ENCODE peak calls at places on chromosomes 7 and 10, in four cellular contexts. P is GM12878, K is HepG2, G is K562. I is an unnamed sample.

GRCh38 chr7:3835102-3835501 is 534.0 kb downstream of the SDK1 start:
- DNase-seq in P (no peak), K (no peak), G (no peak), I (no peak)

GRCh38 chr7:117270371-117270770 is 52.5 kb downstream of the WNT2 start:
- DNase-seq in P (no peak), K (no peak), G (no peak), I (no peak)

GRCh38 chr7:102425639-102426267 is 7.6 kb upstream of the ORAI2 start:
- DNase-seq in P (peak), K (no peak), G (no peak), I (peak)

GRCh38 chr7:51276091-51276605 is 40.5 kb downstream of the COBL start:
- DNase-seq in P (no peak), K (no peak), G (no peak), I (no peak)

GRCh38 chr10:8543361-8544056 is 489.0 kb downstream of the GATA3 start:
- DNase-seq in P (no peak), K (no peak), G (no peak), I (no peak)

GRCh38 chr7:35035511-35035921 is 1.8 kb downstream of the DPY19L1 start:
- DNase-seq in P (no peak), K (peak), G (no peak), I (no peak)

GRCh38 chr7:93509303-93509702 is 65.2 kb downstream of the CALCR start:
- DNase-seq in P (no peak), K (no peak), G (no peak), I (no peak)

GRCh38 chr10:100659361-100660098 is 85.9 kb upstream of the PAX2 start:
- DNase-seq in P (no peak), K (no peak), G (no peak), I (peak)

GRCh38 chr7:153847828-153848227 is 204.4 kb upstream of the DPP6 start:
- DNase-seq in P (no peak), K (no peak), G (no peak), I (no peak)

GRCh38 chr7:5139998-5140397 is 50.0 kb upstream of the WIPI2 start:
- DNase-seq in P (peak), K (peak), G (no peak), I (peak)

GRCh38 chr7:80724249-80724871 is 85.9 kb downstream of the CD36 start:
- DNase-seq in P (no peak), K (peak), G (no peak), I (no peak)

GRCh38 chr7:65475734-65476319 is 102.2 kb downstream of the ZNF92 start:
- DNase-seq in P (peak), K (peak), G (no peak), I (no peak)

GRCh38 chr7:74023037-74023436 is 4.9 kb upstream of the ELN start:
- DNase-seq in P (no peak), K (peak), G (peak), I (no peak)

GRCh38 chr7:113652501-113652900 is 266.3 kb downstream of the PPP1R3A start:
- DNase-seq in P (no peak), K (no peak), G (no peak), I (no peak)

GRCh38 chr7:120052884-120053382 is 220.0 kb upstream of the KCND2 start:
- DNase-seq in P (no peak), K (no peak), G (no peak), I (no peak)

GRCh38 chr10:73517166-73517888 is 21.5 kb upstream of the PPP3CB start:
- DNase-seq in P (no peak), K (no peak), G (peak), I (no peak)

GRCh38 chr7:136741941-136742340 is 126.5 kb upstream of the CHRM2 start:
- DNase-seq in P (no peak), K (no peak), G (no peak), I (no peak)

GRCh38 chr7:14714161-14714728 is 188.3 kb downstream of the DGKB start:
- DNase-seq in P (peak), K (no peak), G (no peak), I (no peak)

GRCh38 chr10:132506711-132507466 is 30.7 kb upstream of the INPP5A start:
- DNase-seq in P (no peak), K (no peak), G (no peak), I (no peak)

GRCh38 chr7:140696679-140697446 is at the start of gene NDUFB2:
- DNase-seq in P (peak), K (peak), G (peak), I (peak)
- TF ChIP-seq ETV6 in P (no peak), K (no peak), G (peak), I (peak)

GRCh38 chr7:90621130-90621891 is 25.2 kb downstream of the CDK14 start:
- DNase-seq in P (no peak), K (no peak), G (no peak), I (no peak)
- TF ChIP-seq ETV6 in P (no peak), K (no peak), G (no peak), I (no peak)

DNA sequence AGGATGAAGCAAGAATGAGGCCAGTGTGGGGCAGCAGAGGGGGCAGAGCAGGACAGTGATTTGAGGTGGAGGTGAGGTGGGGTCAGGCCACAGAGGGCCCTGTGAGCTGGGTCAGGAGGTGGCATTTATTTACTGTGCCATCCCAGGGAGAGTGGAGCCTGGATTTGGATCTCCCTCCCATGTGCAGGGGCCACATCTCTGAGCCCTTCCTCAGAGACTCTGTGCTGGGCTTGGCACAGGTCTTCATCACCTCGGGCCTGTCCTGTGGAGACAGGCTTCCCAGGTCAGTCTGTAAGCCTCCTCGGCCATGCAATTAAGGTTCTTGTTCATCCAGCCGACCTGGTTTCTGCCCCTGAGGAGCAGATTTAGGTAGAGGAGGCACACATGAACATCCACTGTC is 40.9 kb downstream of the ZNF777 start:
- DNase-seq in P (no peak), K (no peak), G (no peak), I (no peak)
- TF ChIP-seq ETV6 in P (no peak), K (no peak), G (no peak), I (no peak)

GRCh38 chr7:149454750-149455149 is 6.1 kb downstream of the ZNF777 start:
- DNase-seq in P (no peak), K (no peak), G (no peak), I (no peak)

GRCh38 chr7:149457766-149458165 is 3.1 kb downstream of the ZNF777 start:
- DNase-seq in P (no peak), K (no peak), G (no peak), I (no peak)

GRCh38 chr7:149458235-149458634 is 2.6 kb downstream of the ZNF777 start:
- DNase-seq in P (no peak), K (no peak), G (no peak), I (no peak)

GRCh38 chr7:149455175-149455950 is 5.5 kb downstream of the ZNF777 start:
- DNase-seq in P (no peak), K (no peak), G (no peak), I (no peak)

DNA sequence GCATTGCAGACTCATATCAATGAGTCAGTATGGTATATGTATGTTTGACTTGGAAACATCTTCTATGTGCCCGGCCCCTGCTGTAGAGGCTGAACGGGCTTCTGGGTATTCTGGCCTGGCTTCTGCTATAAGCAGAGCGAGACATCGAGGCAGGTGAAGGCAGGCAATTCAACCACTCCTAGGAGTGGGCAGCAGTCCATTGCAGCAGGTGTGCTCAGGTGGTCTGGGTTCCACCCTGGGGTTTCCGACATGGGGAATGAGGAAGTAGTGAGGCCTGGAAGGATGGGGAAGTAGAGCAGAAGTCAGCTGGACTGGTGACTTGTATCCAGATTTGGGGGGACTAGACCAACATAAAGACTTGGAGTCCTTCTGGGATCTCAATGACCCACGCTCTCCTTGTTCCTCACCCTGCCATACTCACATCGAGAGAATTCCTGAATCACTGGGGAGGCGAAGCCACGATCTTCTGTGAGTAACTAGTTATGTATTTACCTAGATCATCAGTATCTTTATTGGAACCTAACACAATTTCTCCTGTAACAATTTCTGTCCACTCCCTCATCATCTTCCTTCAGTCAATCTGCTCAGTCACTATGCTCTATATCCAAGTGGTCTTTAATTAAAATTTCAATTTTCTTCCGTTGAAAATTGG is 4.0 kb downstream of the ZNF777 start:
- DNase-seq in P (no peak), K (no peak), G (no peak), I (no peak)
- TF ChIP-seq ETV6 in P (no peak), K (no peak), G (no peak), I (no peak)

GRCh38 chr7:149736478-149737360 is 36.7 kb downstream of the ZNF467 start:
- DNase-seq in P (no peak), K (no peak), G (no peak), I (no peak)

GRCh38 chr7:149743481-149743880 is 29.9 kb downstream of the ZNF467 start:
- DNase-seq in P (no peak), K (no peak), G (no peak), I (no peak)

GRCh38 chr7:149742075-149742701 is 31.2 kb downstream of the ZNF467 start:
- DNase-seq in P (no peak), K (peak), G (peak), I (peak)

GRCh38 chr7:149735779-149736477 is 37.5 kb downstream of the ZNF467 start:
- DNase-seq in P (no peak), K (no peak), G (no peak), I (no peak)

DNA sequence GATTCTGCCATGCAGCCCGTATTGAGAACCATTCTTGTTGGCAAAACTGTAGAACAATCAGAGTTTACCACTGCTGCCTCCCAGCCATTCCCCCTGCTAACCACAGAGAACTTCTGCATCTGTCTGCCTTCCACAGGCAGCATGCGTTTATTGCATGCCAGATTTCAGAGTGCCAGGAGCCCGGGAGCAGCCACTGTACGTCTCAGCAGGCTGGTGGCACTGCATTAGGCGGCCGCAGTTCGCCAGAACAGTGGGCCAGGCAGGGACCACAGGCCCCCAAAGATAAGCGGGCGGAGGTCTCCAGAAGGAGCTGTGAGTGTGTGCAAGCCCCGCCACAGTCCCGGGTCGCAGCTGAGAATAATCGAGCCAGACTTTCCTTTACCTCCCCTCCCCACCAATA is 31.8 kb downstream of the ZNF467 start:
- DNase-seq in P (no peak), K (no peak), G (no peak), I (no peak)
- TF ChIP-seq ETV6 in P (no peak), K (no peak), G (no peak), I (no peak)

GRCh38 chr7:130912086-130912909 is 178.3 kb upstream of the KLF14 start:
- DNase-seq in P (no peak), K (peak), G (no peak), I (no peak)
- TF ChIP-seq ETV6 in P (no peak), K (no peak), G (no peak), I (no peak)

GRCh38 chr10:3366043-3366442 is 193.5 kb upstream of the PITRM1 start:
- DNase-seq in P (no peak), K (no peak), G (no peak), I (no peak)

GRCh38 chr10:3365630-3366029 is 193.0 kb upstream of the PITRM1 start:
- DNase-seq in P (no peak), K (peak), G (no peak), I (no peak)

GRCh38 chr10:3363316-3364070 is 190.9 kb upstream of the PITRM1 start:
- DNase-seq in P (no peak), K (no peak), G (no peak), I (no peak)

GRCh38 chr10:3366735-3367405 is 194.3 kb upstream of the PITRM1 start:
- DNase-seq in P (no peak), K (no peak), G (no peak), I (no peak)

GRCh38 chr10:3364768-3365480 is 192.3 kb upstream of the PITRM1 start:
- DNase-seq in P (no peak), K (peak), G (no peak), I (no peak)
- TF ChIP-seq ETV6 in P (no peak), K (no peak), G (no peak), I (no peak)

I was measured in WTC11.